ENCODE peak calls at places on chromosomes 2 and 18, in six cellular contexts. A is upper lobe of right lung, I is mucosa of descending colon, X is hepatocyte, Q is cardiac muscle cell, F is thoracic aorta. U is an unnamed sample. For H3K4me1, the result is how much of the 10 kb centered on the place peaks cover.

GRCh38 chr2:23803965-23804542 is 122.9 kb downstream of the ATAD2B start:
- DNase-seq in A (peak), I (peak), X (peak), Q (peak), F (no peak), U (peak)

GRCh38 chr2:72115361-72116080 is 32.1 kb downstream of the CYP26B1 start:
- DNase-seq in A (peak), I (no peak), X (peak), Q (no peak), F (peak), U (peak)

GRCh38 chr18:57698571-57699276 is 77.1 kb upstream of the NARS1 start:
- DNase-seq in A (no peak), I (no peak), X (peak), Q (peak), F (no peak), U (no peak)

GRCh38 chr2:239188536-239188935 is 212.3 kb downstream of the HDAC4 start:
- DNase-seq in A (peak), I (no peak), X (no peak), Q (no peak), F (no peak), U (peak)

GRCh38 chr2:189982777-189983394 is 79.6 kb downstream of the MSTN start:
- DNase-seq in A (no peak), I (no peak), X (no peak), Q (no peak), F (no peak), U (no peak)

GRCh38 chr2:157876771-157877108 is 610 bp upstream of the ACVR1 start:
- DNase-seq in A (no peak), I (no peak), X (no peak), Q (no peak), F (no peak), U (no peak)

GRCh38 chr18:45671366-45671765 is 52.6 kb upstream of the SLC14A1 start:
- DNase-seq in A (no peak), I (no peak), X (no peak), Q (no peak), F (no peak), U (no peak)

GRCh38 chr2:47014564-47015051 is 99.0 kb upstream of the MCFD2 start:
- DNase-seq in A (no peak), I (no peak), X (no peak), Q (no peak), F (peak), U (peak)

GRCh38 chr2:223995569-223995968 is 38.3 kb downstream of the MRPL44 start:
- DNase-seq in A (no peak), I (no peak), X (no peak), Q (no peak), F (no peak), U (no peak)

GRCh38 chr2:118387509-118387908 is 299.2 kb downstream of the INSIG2 start:
- DNase-seq in A (no peak), I (no peak), X (no peak), Q (no peak), F (no peak), U (no peak)

GRCh38 chr2:16608661-16609643 is 56.7 kb downstream of the CYRIA start:
- DNase-seq in A (peak), I (peak), X (peak), Q (peak), F (peak), U (peak)

GRCh38 chr2:168327328-168327727 is 79.9 kb upstream of the STK39 start:
- DNase-seq in A (no peak), I (no peak), X (no peak), Q (no peak), F (no peak), U (no peak)

GRCh38 chr2:228675042-228675441 is 493.6 kb upstream of the SPHKAP start:
- DNase-seq in A (no peak), I (no peak), X (no peak), Q (no peak), F (no peak), U (no peak)

GRCh38 chr2:27627963-27628766 is 647 bp downstream of the CCDC121 start:
- DNase-seq in A (no peak), I (peak), X (peak), Q (peak), F (no peak), U (no peak)

GRCh38 chr18:55323051-55323994 is 264.7 kb downstream of the TCF4 start:
- DNase-seq in A (no peak), I (no peak), X (no peak), Q (no peak), F (no peak), U (no peak)

GRCh38 chr2:24334245-24334633 is 26.1 kb downstream of the ITSN2 start:
- DNase-seq in A (peak), I (no peak), X (no peak), Q (no peak), F (no peak), U (no peak)

GRCh38 chr2:230908595-230909191 is 16.3 kb downstream of the GPR55 start:
- DNase-seq in A (peak), I (peak), X (no peak), Q (no peak), F (no peak), U (no peak)

GRCh38 chr2:11583840-11584529 is 50.1 kb downstream of the GREB1 start:
- DNase-seq in A (no peak), I (peak), X (peak), Q (peak), F (peak), U (peak)

GRCh38 chr18:7452331-7452730 is 114.8 kb upstream of the PTPRM start:
- DNase-seq in A (no peak), I (peak), X (peak), Q (peak), F (no peak), U (peak)

GRCh38 chr2:174856447-174856846 is 92.2 kb upstream of the CHRNA1 start:
- DNase-seq in A (no peak), I (no peak), X (no peak), Q (peak), F (no peak), U (no peak)

GRCh38 chr2:9692392-9693137 is 61.8 kb upstream of the YWHAQ start:
- DNase-seq in A (peak), I (peak), X (no peak), Q (no peak), F (no peak), U (peak)

GRCh38 chr2:30914456-30914855 is 107.2 kb upstream of the CAPN13 start:
- DNase-seq in A (no peak), I (no peak), X (no peak), Q (no peak), F (no peak), U (no peak)

GRCh38 chr2:106857882-106858478 is 28.0 kb downstream of the ST6GAL2 start:
- DNase-seq in A (no peak), I (no peak), X (no peak), Q (no peak), F (no peak), U (no peak)
- H3K4me1 ChIP-seq in A (under half), I (under half), X (under half), Q (under half), F (under half), U (under half)

GRCh38 chr2:109133746-109134145 is 4.7 kb downstream of the SH3RF3 start:
- DNase-seq in A (no peak), I (no peak), X (no peak), Q (no peak), F (no peak), U (no peak)

GRCh38 chr2:109132626-109133025 is 3.6 kb downstream of the SH3RF3 start:
- DNase-seq in A (no peak), I (no peak), X (no peak), Q (no peak), F (no peak), U (no peak)

GRCh38 chr2:109135572-109136185 is 6.7 kb downstream of the SH3RF3 start:
- DNase-seq in A (no peak), I (no peak), X (no peak), Q (no peak), F (no peak), U (no peak)

GRCh38 chr2:109136542-109136941 is 7.5 kb downstream of the SH3RF3 start:
- DNase-seq in A (no peak), I (no peak), X (no peak), Q (no peak), F (no peak), U (no peak)

DNA sequence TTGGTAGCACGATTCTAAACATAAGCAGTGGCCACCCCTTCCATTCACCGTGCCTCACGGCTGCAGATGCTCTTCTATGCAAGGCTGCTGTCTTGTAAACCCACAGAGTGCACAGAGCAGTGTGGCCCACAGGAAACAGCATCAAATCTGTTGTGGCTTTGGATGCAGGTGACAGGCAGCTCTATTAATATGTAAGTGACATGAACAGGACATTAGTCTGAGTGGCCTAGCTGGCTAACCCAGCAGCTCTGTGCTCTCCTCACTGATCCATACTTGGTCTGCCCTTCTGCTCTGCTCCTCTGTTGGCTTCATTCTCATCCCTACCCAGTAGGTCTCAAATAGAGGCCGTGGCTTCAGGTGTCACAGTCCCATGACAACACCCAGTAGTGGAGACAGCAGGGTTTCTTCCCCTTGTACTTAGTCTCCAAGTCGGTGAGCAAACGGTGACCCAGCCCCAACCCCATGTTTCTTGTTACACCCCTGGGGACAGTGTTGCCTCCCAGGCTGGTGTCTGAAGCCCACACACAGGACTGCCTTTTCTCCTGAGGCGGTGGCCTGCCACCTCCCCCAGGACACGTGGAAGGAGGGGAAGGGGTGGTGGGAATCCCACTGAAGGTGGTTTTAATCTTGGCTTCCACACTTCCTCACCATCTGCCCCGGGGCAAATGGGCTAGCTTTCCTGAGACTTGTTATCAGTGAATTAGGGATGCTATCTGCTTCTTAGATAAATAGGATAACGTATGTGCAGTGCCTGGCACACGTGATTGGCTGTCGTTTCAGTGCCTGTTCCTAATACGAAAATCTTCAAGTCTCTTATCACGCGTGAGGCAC is 6.0 kb downstream of the SH3RF3 start:
- DNase-seq in A (no peak), I (no peak), X (no peak), Q (no peak), F (no peak), U (no peak)
- H3K4me1 ChIP-seq in A (under half), I (under half), X (under half), Q (under half), F (under half), U (under half)

DNA sequence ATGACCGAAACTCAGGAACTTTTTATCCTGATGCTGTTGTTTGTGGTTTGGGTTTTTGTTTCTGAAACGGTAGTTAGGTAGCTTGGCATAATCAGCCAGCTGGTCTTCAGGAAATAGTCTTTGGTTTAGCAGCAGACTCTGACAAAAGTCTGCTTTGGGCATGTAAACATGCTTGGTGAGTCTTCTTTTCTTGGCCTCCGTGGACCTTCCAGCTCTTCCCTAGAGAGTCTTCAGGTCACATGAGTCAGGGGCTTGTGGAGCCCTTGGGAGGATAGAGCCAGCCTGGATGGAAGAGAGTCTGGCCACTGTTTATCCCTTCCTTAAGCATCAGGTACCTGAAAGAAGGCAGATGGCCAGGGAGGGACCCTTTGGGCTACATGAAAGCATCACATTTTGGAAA is 154.5 kb downstream of the MGAT5 start:
- DNase-seq in A (no peak), I (no peak), X (no peak), Q (no peak), F (no peak), U (no peak)
- H3K4me1 ChIP-seq in A (under half), I (under half), X (under half), Q (under half), F (under half), U (under half)

GRCh38 chr2:63845866-63846265 is 4.2 kb downstream of the UGP2 start:
- DNase-seq in A (no peak), I (no peak), X (no peak), Q (no peak), F (no peak), U (no peak)

GRCh38 chr2:63843093-63843492 is 1.4 kb downstream of the UGP2 start:
- DNase-seq in A (no peak), I (no peak), X (no peak), Q (no peak), F (no peak), U (no peak)

GRCh38 chr2:63843791-63844190 is 2.1 kb downstream of the UGP2 start:
- DNase-seq in A (no peak), I (no peak), X (no peak), Q (no peak), F (no peak), U (no peak)

GRCh38 chr2:63846487-63846886 is 4.8 kb downstream of the UGP2 start:
- DNase-seq in A (no peak), I (no peak), X (no peak), Q (peak), F (no peak), U (no peak)

DNA sequence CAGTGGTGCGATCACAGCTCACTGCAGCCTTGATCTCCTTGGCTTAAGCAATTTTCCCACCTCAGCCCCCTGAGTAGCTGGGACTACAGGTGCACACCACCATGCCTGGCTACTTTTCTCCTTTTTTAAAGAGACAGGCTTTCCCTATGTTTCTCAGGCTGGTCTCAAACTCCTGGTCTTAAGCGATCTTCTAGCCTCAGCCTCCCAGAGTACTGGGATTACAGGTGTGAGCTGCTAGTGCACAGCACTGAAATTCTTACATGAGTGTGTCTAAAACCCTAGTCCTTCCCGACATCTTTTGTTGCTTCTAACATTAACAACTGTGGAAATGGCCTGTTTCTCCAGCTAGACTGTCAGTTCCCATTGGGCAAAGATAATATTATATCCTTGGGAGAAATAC is 2.9 kb downstream of the UGP2 start:
- DNase-seq in A (no peak), I (no peak), X (no peak), Q (no peak), F (no peak), U (no peak)
- H3K4me1 ChIP-seq in A (half or more), I (under half), X (under half), Q (under half), F (under half), U (under half)

DNA sequence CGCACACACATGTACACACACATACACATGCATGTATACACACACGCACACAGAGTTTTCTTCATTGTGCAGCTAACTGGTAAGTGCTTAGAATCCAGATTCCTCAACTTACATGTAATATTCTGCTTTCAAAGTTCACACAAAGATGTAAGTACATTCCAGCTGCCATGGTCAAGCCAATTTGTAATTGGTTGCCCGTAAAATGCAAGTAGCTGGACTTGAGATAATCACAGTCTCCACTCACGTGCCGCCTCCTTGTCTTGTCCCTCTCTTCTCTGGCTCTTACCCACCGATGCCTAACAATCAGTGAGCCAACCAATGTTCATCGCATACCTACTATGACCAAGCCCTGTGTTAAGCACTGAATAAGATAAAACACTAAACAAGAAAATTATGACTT is 77.8 kb downstream of the SOCS6 start:
- DNase-seq in A (no peak), I (no peak), X (no peak), Q (no peak), F (no peak), U (no peak)
- H3K4me1 ChIP-seq in A (under half), I (under half), X (under half), Q (under half), F (under half), U (under half)